ENCODE peak calls at places on chromosomes 11 and 22, in five cellular contexts. W, M, B, P and E are unnamed samples.

GRCh38 chr11:12329169-12329568 is 48.2 kb upstream of the PARVA start:
- DNase-seq in B (no peak), M (no peak), W (no peak), P (no peak), E (no peak)

GRCh38 chr11:8294251-8294935 is 30.7 kb upstream of the LMO1 start:
- DNase-seq in W (no peak), M (no peak), B (no peak), P (no peak), E (no peak)

GRCh38 chr11:60919956-60920355 is 4.3 kb upstream of the TMEM132A start:
- DNase-seq in P (no peak), B (no peak), W (no peak), M (no peak), E (no peak)

GRCh38 chr11:130131957-130132850 is 27.4 kb upstream of the ST14 start:
- DNase-seq in P (no peak), W (peak), B (peak), M (peak), E (no peak)

GRCh38 chr22:21068681-21069276 is 23.0 kb downstream of the LRRC74B start:
- DNase-seq in M (no peak), W (no peak), B (no peak), P (no peak), E (no peak)

GRCh38 chr11:47669856-47670255 is 27.5 kb upstream of the MTCH2 start:
- DNase-seq in W (no peak), M (no peak), P (no peak), B (no peak), E (no peak)

GRCh38 chr11:10770626-10771254 is 19.7 kb downstream of the CTR9 start:
- DNase-seq in M (no peak), W (peak), P (no peak), B (peak), E (no peak)

GRCh38 chr11:112279901-112280267 is 19.2 kb upstream of the PLET1 start:
- DNase-seq in B (peak), M (no peak), W (peak), P (peak), E (peak)

GRCh38 chr22:47605886-47606285 is 843.4 kb downstream of the TBC1D22A start:
- DNase-seq in W (no peak), M (no peak), P (no peak), B (no peak), E (no peak)

GRCh38 chr22:39900306-39901227 is at the start of gene GRAP2:
- DNase-seq in M (no peak), P (peak), B (no peak), W (no peak), E (peak)

GRCh38 chr11:112016088-112016764 is 9.0 kb upstream of the DLAT start:
- DNase-seq in B (peak), P (no peak), W (peak), M (no peak), E (no peak)

GRCh38 chr11:131373326-131373725 is 2.9 kb downstream of the NTM start:
- DNase-seq in W (no peak), P (no peak), B (no peak), M (no peak), E (no peak)

GRCh38 chr11:13126430-13126829 is 117.3 kb downstream of the RASSF10 start:
- DNase-seq in B (peak), M (peak), P (no peak), W (peak), E (no peak)

GRCh38 chr11:120718171-120718570 is 206.6 kb downstream of the GRIK4 start:
- DNase-seq in M (no peak), B (no peak), P (no peak), W (no peak), E (no peak)

GRCh38 chr11:31645747-31646146 is 136.2 kb downstream of the ELP4 start:
- DNase-seq in B (peak), P (no peak), W (peak), M (peak), E (no peak)

GRCh38 chr11:130477646-130478203 is 29.3 kb downstream of the ADAMTS15 start:
- DNase-seq in M (no peak), P (no peak), W (no peak), B (peak), E (no peak)

GRCh38 chr11:35752115-35752514 is 89.5 kb downstream of the TRIM44 start:
- DNase-seq in P (no peak), M (no peak), W (no peak), B (no peak), E (no peak)

GRCh38 chr11:130439160-130439519 is 9.3 kb upstream of the ADAMTS15 start:
- DNase-seq in M (no peak), W (no peak), B (no peak), P (no peak), E (peak)

GRCh38 chr11:102530558-102530957 is at the start of gene MMP7:
- DNase-seq in P (no peak), W (peak), B (peak), M (peak), E (no peak)

GRCh38 chr22:43862074-43862881 is at the start of gene SULT4A1:
- DNase-seq in M (no peak), B (peak), W (peak), P (no peak), E (no peak)

GRCh38 chr11:64014361-64014760 is 21.4 kb upstream of the FLRT1 start:
- DNase-seq in M (no peak), W (no peak), P (no peak), B (no peak), E (no peak)

GRCh38 chr11:5940748-5941147 is 1.3 kb upstream of the OR56A3 start:
- DNase-seq in M (no peak), B (no peak), P (no peak), W (no peak), E (no peak)

GRCh38 chr22:45892681-45893461 is 84.1 kb downstream of the WNT7B start:
- DNase-seq in M (no peak), W (no peak), P (no peak), B (no peak), E (no peak)

GRCh38 chr11:46271875-46272815 is 5.3 kb upstream of the CREB3L1 start:
- DNase-seq in W (no peak), B (no peak), M (no peak), P (no peak), E (no peak)

GRCh38 chr11:70772950-70773349 is 374.6 kb downstream of the CTTN start:
- DNase-seq in M (no peak), B (no peak), W (no peak), P (no peak), E (no peak)

GRCh38 chr11:134207538-134208239 is 16.1 kb downstream of the NCAPD3 start:
- DNase-seq in M (no peak), W (peak), B (peak), P (peak), E (peak)

GRCh38 chr22:28442951-28443876 is 236.4 kb downstream of the TTC28 start:
- DNase-seq in P (no peak), W (peak), B (peak), M (no peak), E (no peak)

GRCh38 chr11:105177658-105178057 is 38.1 kb upstream of the CARD18 start:
- DNase-seq in M (peak), W (peak), B (peak), P (no peak), E (no peak)

GRCh38 chr11:848380-848931 is 5.8 kb downstream of the TSPAN4 start:
- DNase-seq in M (no peak), P (peak), B (no peak), W (no peak), E (no peak)

GRCh38 chr11:134164490-134165370 is 59.0 kb downstream of the NCAPD3 start:
- DNase-seq in W (no peak), M (no peak), P (no peak), B (no peak), E (no peak)

GRCh38 chr22:36296690-36297089 is 43.8 kb downstream of the APOL1 start:
- DNase-seq in W (no peak), P (no peak), M (no peak), B (no peak), E (no peak)